ENCODE peak calls at places on chromosomes 11 and 22, in six cellular contexts. G, W, F, Z, J and Y are unnamed samples.
A peak's percentile ranks its signal among the peaks of the same experiment; 100 is the strongest.

GRCh38 chr11:18408558-18409242 is 3.4 kb upstream of the LDHC start:
- DNase-seq in W (no peak), G (no peak), Z (no peak), J (no peak), F (no peak), Y (no peak)

GRCh38 chr22:40418366-40419201 is 48.2 kb downstream of the SGSM3 start:
- DNase-seq in F (no peak), J (no peak), Z (no peak), G (no peak), W (no peak), Y (no peak)

GRCh38 chr11:32162906-32163305 is 72.0 kb downstream of the RCN1 start:
- DNase-seq in F (no peak), J (no peak), W (no peak), Z (no peak), G (no peak), Y (no peak)

GRCh38 chr11:119111361-119111925 is 4.3 kb downstream of the C2CD2L start:
- DNase-seq in F (no peak), G (no peak), W (no peak), J (no peak), Z (no peak), Y (no peak)

GRCh38 chr11:68584097-68584496 is 100.2 kb upstream of the GAL start:
- DNase-seq in W (peak; percentile 37), J (peak; percentile 15), G (peak; percentile 56), F (no peak), Z (peak; percentile 63), Y (peak; percentile 24)

GRCh38 chr11:125123947-125124633 is 12.7 kb upstream of the TMEM218 start:
- DNase-seq in F (no peak), W (no peak), J (peak; percentile 73), G (no peak), Z (peak; percentile 50), Y (peak; percentile 19)

GRCh38 chr11:108628326-108628725 is 34.8 kb upstream of the EXPH5 start:
- DNase-seq in W (no peak), F (no peak), Z (no peak), J (no peak), G (no peak), Y (no peak)

GRCh38 chr22:40421941-40422340 is 51.5 kb downstream of the SGSM3 start:
- DNase-seq in F (no peak), Z (no peak), G (no peak), J (no peak), W (no peak), Y (no peak)

GRCh38 chr11:71251761-71252433 is 480 bp downstream of the SHANK2 start:
- DNase-seq in W (peak; percentile 48), Z (peak; percentile 43), F (no peak), J (no peak), G (no peak), Y (no peak)

GRCh38 chr11:76577199-76577920 is 93.2 kb downstream of the LRRC32 start:
- DNase-seq in W (no peak), G (no peak), J (no peak), Z (no peak), F (no peak), Y (no peak)

GRCh38 chr11:119371778-119372182 is 9.7 kb downstream of the USP2 start:
- DNase-seq in F (no peak), Z (no peak), G (no peak), W (no peak), J (no peak), Y (no peak)

GRCh38 chr11:76836613-76837291 is 24.0 kb upstream of the ACER3 start:
- DNase-seq in J (no peak), Z (no peak), W (no peak), G (no peak), F (no peak), Y (no peak)

GRCh38 chr11:133793271-133793848 is 52.0 kb downstream of the SPATA19 start:
- DNase-seq in G (no peak), Z (no peak), F (no peak), W (no peak), J (no peak), Y (no peak)

GRCh38 chr11:72776844-72777754 is 16.7 kb downstream of the STARD10 start:
- DNase-seq in F (no peak), G (no peak), W (no peak), J (no peak), Z (peak; percentile 90), Y (no peak)

GRCh38 chr11:49995559-49995958 is 13.2 kb upstream of the OR4C12 start:
- DNase-seq in J (peak; percentile 73), W (no peak), F (no peak), G (no peak), Z (peak; percentile 39), Y (no peak)

GRCh38 chr11:57680552-57680874 is 12.6 kb downstream of the ZDHHC5 start:
- DNase-seq in F (no peak), Z (no peak), J (no peak), W (no peak), G (no peak), Y (no peak)

GRCh38 chr11:76663461-76663760 is 7.1 kb downstream of the LRRC32 start:
- DNase-seq in J (no peak), G (no peak), Z (no peak), F (no peak), W (no peak), Y (peak; percentile 15)

GRCh38 chr11:61834278-61835004 is 6.3 kb downstream of the FADS2 start:
- DNase-seq in J (no peak), Z (peak; percentile 94), G (no peak), W (peak; percentile 80), F (peak; percentile 87), Y (peak; percentile 88)

GRCh38 chr11:75349540-75350116 is 1.8 kb downstream of the ARRB1 start:
- DNase-seq in Z (peak; percentile 20), G (no peak), W (no peak), J (no peak), F (no peak), Y (no peak)

GRCh38 chr11:119509277-119509841 is 86.4 kb upstream of the THY1 start:
- DNase-seq in J (no peak), F (no peak), G (no peak), W (no peak), Z (no peak), Y (no peak)

GRCh38 chr22:47996446-47996857 is 1234.0 kb downstream of the TBC1D22A start:
- DNase-seq in G (no peak), J (no peak), W (no peak), Z (no peak), F (peak; percentile 25), Y (no peak)

GRCh38 chr22:39545310-39546063 is 12.9 kb upstream of the RPS19BP1 start:
- DNase-seq in F (no peak), W (no peak), G (no peak), J (no peak), Z (peak; percentile 62), Y (no peak)

GRCh38 chr22:19873960-19874306 is 19.3 kb upstream of the GNB1L start:
- DNase-seq in J (no peak), F (no peak), Z (no peak), W (peak; percentile 5), G (no peak), Y (peak; percentile 13)

GRCh38 chr11:30313580-30313979 is 9.3 kb upstream of the ARL14EP start:
- DNase-seq in W (no peak), J (no peak), Z (no peak), G (no peak), F (no peak), Y (no peak)

GRCh38 chr22:46748948-46749681 is 11.1 kb upstream of the CERK start:
- DNase-seq in F (no peak), G (no peak), Z (no peak), W (no peak), J (no peak), Y (no peak)

DNA sequence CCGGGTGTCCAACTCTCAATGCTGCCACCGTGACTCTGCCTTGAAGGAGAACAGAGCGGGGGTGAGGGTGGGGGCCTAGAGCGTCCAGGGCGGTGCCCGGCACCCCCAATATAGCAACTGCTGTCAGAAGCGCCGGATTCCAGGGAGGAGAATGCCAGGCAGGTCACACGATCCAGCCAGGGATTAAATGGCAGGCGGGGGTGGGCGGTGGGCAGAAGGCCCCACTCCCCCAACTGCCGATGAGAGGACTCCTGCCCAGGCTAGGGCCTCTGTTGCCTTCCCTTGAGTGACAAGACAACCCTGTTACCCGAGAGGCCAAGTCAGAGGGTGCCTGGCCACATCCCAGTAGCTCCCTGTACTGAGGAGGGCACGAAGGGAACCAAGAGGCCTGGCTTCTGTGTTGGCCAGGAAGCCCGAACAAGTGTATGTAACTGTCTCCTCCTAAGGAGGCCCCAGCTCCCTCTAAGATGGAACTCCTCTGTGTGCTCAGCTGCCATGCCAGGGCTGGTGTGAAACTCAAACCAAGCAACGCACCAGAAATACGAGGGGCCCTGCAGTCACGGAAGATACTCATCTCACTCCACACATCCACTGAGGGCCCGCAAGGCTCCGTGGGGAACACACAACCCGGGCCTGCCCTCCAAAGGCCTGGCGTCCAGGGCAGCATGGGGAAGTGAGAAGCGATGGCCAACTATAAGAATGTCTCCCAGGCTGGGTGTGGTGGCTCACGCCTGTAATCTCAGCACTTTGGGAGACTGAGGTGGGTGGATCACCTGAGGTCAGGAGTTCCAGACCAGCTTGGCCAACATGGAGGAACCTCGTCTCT is 3.0 kb downstream of the PACSIN3 start:
- DNase-seq in G (no peak), J (no peak), F (no peak), Z (no peak), W (no peak), Y (no peak)
- TF ChIP-seq POLR2A in G (no peak), J (no peak), F (no peak), Z (no peak), W (no peak), Y (no peak)

GRCh38 chr11:43555811-43556210 is 124.7 kb upstream of the HSD17B12 start:
- DNase-seq in F (no peak), G (no peak), J (no peak), Z (no peak), W (no peak), Y (no peak)

GRCh38 chr11:43557553-43558031 is 122.9 kb upstream of the HSD17B12 start:
- DNase-seq in F (no peak), J (no peak), W (no peak), G (no peak), Z (no peak), Y (no peak)

GRCh38 chr11:43556269-43556668 is 124.3 kb upstream of the HSD17B12 start:
- DNase-seq in Z (no peak), J (no peak), F (no peak), G (no peak), W (no peak), Y (no peak)

GRCh38 chr11:43558056-43558455 is 122.5 kb upstream of the HSD17B12 start:
- DNase-seq in J (no peak), F (no peak), W (no peak), Z (no peak), G (no peak), Y (no peak)

DNA sequence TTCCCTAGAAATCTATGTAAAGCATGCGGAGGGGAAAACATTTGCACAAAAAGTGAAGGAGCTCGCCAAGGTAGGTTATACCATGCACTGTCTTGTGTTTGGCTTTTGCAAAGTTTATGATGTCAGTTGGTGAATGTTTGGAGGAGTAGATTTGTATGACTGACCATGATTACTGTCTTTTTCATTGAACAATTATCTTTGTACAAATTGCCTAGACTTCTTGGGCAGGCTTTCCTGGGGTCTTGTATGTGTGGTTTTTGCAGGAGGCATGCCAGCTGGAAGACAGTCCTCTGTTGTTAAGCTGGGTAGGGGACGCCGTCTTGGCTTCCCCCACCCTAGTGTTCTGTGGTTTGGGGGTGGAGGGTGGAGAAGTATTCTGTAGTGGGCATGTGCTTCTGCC is 123.6 kb upstream of the HSD17B12 start:
- DNase-seq in J (no peak), F (no peak), G (no peak), W (no peak), Z (no peak), Y (no peak)
- TF ChIP-seq TAF1 in J (no peak), F (no peak), G (no peak), W (no peak), Z (no peak), Y (no peak)

GRCh38 chr22:41597635-41597953 is 8.0 kb upstream of the PMM1 start:
- DNase-seq in J (no peak), F (no peak), W (no peak), G (no peak), Z (no peak), Y (no peak)
- TF ChIP-seq POLR2AphosphoS5 in J (no peak), F (no peak), W (no peak), G (no peak), Z (no peak), Y (no peak)

GRCh38 chr22:36860821-36861659 is at the start of gene NCF4:
- DNase-seq in F (peak; percentile 94), Z (no peak), W (peak; percentile 87), J (no peak), G (no peak), Y (peak; percentile 91)
- TF ChIP-seq POLR2A in F (peak; percentile 82), Z (no peak), W (peak; percentile 53), J (no peak), G (no peak), Y (peak; percentile 79)